ENCODE peak calls at places on chromosomes 6 and 20, in seven cellular contexts. One of them, this sample, is unnamed.

GRCh38 chr6:168536665-168537249 is 95.8 kb downstream of the SMOC2 start:
- DNase-seq in heart left ventricle: no peak
- DNase-seq in cardiac muscle cell: no peak
- DNase-seq in hepatocyte: no peak
- DNase-seq in endodermal cell: no peak
- DNase-seq in colonic mucosa: no peak
- DNase-seq in tibial nerve: no peak
- DNase-seq in this sample: no peak

GRCh38 chr6:111957623-111958315 is 84.5 kb upstream of the FYN start:
- DNase-seq in heart left ventricle: no peak
- DNase-seq in cardiac muscle cell: no peak
- DNase-seq in hepatocyte: no peak
- DNase-seq in endodermal cell: peak; percentile 86
- DNase-seq in colonic mucosa: no peak
- DNase-seq in tibial nerve: no peak
- DNase-seq in this sample: no peak

GRCh38 chr6:159085396-159085895 is 40.7 kb upstream of the TAGAP start:
- DNase-seq in heart left ventricle: no peak
- DNase-seq in cardiac muscle cell: no peak
- DNase-seq in hepatocyte: no peak
- DNase-seq in endodermal cell: peak; percentile 20
- DNase-seq in colonic mucosa: no peak
- DNase-seq in tibial nerve: no peak
- DNase-seq in this sample: no peak

GRCh38 chr20:4929686-4930397 is 71.5 kb downstream of the SLC23A2 start:
- DNase-seq in heart left ventricle: no peak
- DNase-seq in cardiac muscle cell: peak; percentile 18
- DNase-seq in hepatocyte: no peak
- DNase-seq in endodermal cell: no peak
- DNase-seq in colonic mucosa: no peak
- DNase-seq in tibial nerve: no peak
- DNase-seq in this sample: no peak

GRCh38 chr20:8721098-8721497 is 347.8 kb upstream of the PLCB4 start:
- DNase-seq in heart left ventricle: peak; percentile 33
- DNase-seq in cardiac muscle cell: peak; percentile 77
- DNase-seq in hepatocyte: peak; percentile 73
- DNase-seq in endodermal cell: peak; percentile 74
- DNase-seq in colonic mucosa: peak; percentile 21
- DNase-seq in tibial nerve: peak; percentile 76
- DNase-seq in this sample: no peak

GRCh38 chr6:138086573-138087196 is 20.5 kb downstream of the PERP start:
- DNase-seq in heart left ventricle: no peak
- DNase-seq in cardiac muscle cell: no peak
- DNase-seq in hepatocyte: peak; percentile 66
- DNase-seq in endodermal cell: peak; percentile 92
- DNase-seq in colonic mucosa: no peak
- DNase-seq in tibial nerve: no peak
- DNase-seq in this sample: no peak

GRCh38 chr20:57361517-57361916 is 10.5 kb downstream of the RAE1 start:
- DNase-seq in heart left ventricle: no peak
- DNase-seq in cardiac muscle cell: peak; percentile 66
- DNase-seq in hepatocyte: no peak
- DNase-seq in endodermal cell: peak; percentile 26
- DNase-seq in colonic mucosa: no peak
- DNase-seq in tibial nerve: no peak
- DNase-seq in this sample: no peak

GRCh38 chr20:24937579-24937978 is 11.5 kb upstream of the CST7 start:
- DNase-seq in heart left ventricle: no peak
- DNase-seq in cardiac muscle cell: no peak
- DNase-seq in hepatocyte: no peak
- DNase-seq in endodermal cell: peak; percentile 9
- DNase-seq in colonic mucosa: peak; percentile 6
- DNase-seq in tibial nerve: no peak
- DNase-seq in this sample: no peak

GRCh38 chr20:46209930-46210671 is 92.0 kb downstream of the CD40 start:
- DNase-seq in heart left ventricle: no peak
- DNase-seq in cardiac muscle cell: peak; percentile 24
- DNase-seq in hepatocyte: no peak
- DNase-seq in endodermal cell: no peak
- DNase-seq in colonic mucosa: no peak
- DNase-seq in tibial nerve: no peak
- DNase-seq in this sample: no peak

GRCh38 chr6:2264932-2265331 is 19.5 kb upstream of the GMDS start:
- DNase-seq in heart left ventricle: no peak
- DNase-seq in cardiac muscle cell: peak; percentile 40
- DNase-seq in hepatocyte: no peak
- DNase-seq in endodermal cell: no peak
- DNase-seq in colonic mucosa: no peak
- DNase-seq in tibial nerve: no peak
- DNase-seq in this sample: no peak

GRCh38 chr6:129186988-129187387 is 304.1 kb downstream of the LAMA2 start:
- DNase-seq in heart left ventricle: no peak
- DNase-seq in cardiac muscle cell: peak; percentile 71
- DNase-seq in hepatocyte: no peak
- DNase-seq in endodermal cell: no peak
- DNase-seq in colonic mucosa: no peak
- DNase-seq in tibial nerve: no peak
- DNase-seq in this sample: no peak

GRCh38 chr6:17962436-17963031 is 24.9 kb downstream of the KIF13A start:
- DNase-seq in heart left ventricle: peak; percentile 81
- DNase-seq in cardiac muscle cell: peak; percentile 97
- DNase-seq in hepatocyte: peak; percentile 74
- DNase-seq in endodermal cell: no peak
- DNase-seq in colonic mucosa: peak; percentile 35
- DNase-seq in tibial nerve: peak; percentile 14
- DNase-seq in this sample: no peak

GRCh38 chr6:104682722-104683643 is 176.7 kb downstream of the HACE1 start:
- DNase-seq in heart left ventricle: peak; percentile 41
- DNase-seq in cardiac muscle cell: peak; percentile 67
- DNase-seq in hepatocyte: peak; percentile 61
- DNase-seq in endodermal cell: peak; percentile 89
- DNase-seq in colonic mucosa: peak; percentile 45
- DNase-seq in tibial nerve: peak; percentile 13
- DNase-seq in this sample: peak; percentile 5

GRCh38 chr20:35002426-35003210 is 47.0 kb downstream of the MYH7B start:
- DNase-seq in heart left ventricle: no peak
- DNase-seq in cardiac muscle cell: no peak
- DNase-seq in hepatocyte: no peak
- DNase-seq in endodermal cell: no peak
- DNase-seq in colonic mucosa: no peak
- DNase-seq in tibial nerve: no peak
- DNase-seq in this sample: no peak

GRCh38 chr6:121595646-121596045 is 160.2 kb downstream of the GJA1 start:
- DNase-seq in heart left ventricle: no peak
- DNase-seq in cardiac muscle cell: no peak
- DNase-seq in hepatocyte: no peak
- DNase-seq in endodermal cell: no peak
- DNase-seq in colonic mucosa: no peak
- DNase-seq in tibial nerve: no peak
- DNase-seq in this sample: no peak

GRCh38 chr6:121597654-121598053 is 162.2 kb downstream of the GJA1 start:
- DNase-seq in heart left ventricle: no peak
- DNase-seq in cardiac muscle cell: no peak
- DNase-seq in hepatocyte: no peak
- DNase-seq in endodermal cell: no peak
- DNase-seq in colonic mucosa: no peak
- DNase-seq in tibial nerve: no peak
- DNase-seq in this sample: no peak

GRCh38 chr6:121603486-121603885 is 168.0 kb downstream of the GJA1 start:
- DNase-seq in heart left ventricle: no peak
- DNase-seq in cardiac muscle cell: no peak
- DNase-seq in hepatocyte: no peak
- DNase-seq in endodermal cell: no peak
- DNase-seq in colonic mucosa: no peak
- DNase-seq in tibial nerve: no peak
- DNase-seq in this sample: no peak

GRCh38 chr6:121596441-121596840 is 161.0 kb downstream of the GJA1 start:
- DNase-seq in heart left ventricle: no peak
- DNase-seq in cardiac muscle cell: peak; percentile 55
- DNase-seq in hepatocyte: no peak
- DNase-seq in endodermal cell: no peak
- DNase-seq in colonic mucosa: no peak
- DNase-seq in tibial nerve: no peak
- DNase-seq in this sample: no peak

DNA sequence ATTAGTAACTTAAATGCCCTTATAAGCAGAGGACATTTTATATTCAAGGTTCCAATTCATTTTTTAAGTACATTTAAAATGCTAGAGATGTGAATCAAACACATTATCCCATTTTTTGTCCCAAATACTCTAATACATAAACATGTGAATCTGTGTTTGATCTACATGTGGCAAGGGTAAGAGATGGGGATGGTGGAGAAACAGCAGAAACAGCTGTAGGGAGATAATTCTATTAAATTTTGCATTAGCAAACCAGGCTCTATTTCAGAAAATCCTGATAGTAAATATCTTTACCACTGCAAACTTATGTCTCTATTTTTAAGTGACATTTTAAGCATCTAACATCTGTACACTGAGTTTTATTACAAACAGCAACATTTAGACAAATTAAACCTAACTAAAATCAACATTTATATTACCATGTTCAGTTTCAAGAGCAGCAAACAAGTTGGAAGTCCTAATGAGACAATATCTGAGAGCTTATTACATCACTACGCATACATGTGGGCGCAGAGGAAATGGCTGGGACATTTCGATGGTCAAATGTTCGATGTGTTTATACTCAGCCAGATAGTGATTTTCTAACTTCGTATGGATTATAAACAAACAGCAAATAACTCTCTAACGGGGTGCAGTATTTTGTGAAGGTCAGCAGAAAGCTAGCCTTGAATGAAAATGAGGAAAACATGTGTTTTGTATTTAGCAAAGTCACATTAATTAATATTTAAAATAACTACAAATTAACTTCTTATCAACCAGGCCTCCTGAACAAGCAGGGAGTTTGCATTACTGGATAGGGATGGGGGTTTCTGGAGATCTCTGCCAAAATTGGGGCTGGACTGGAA is 165.2 kb downstream of the GJA1 start:
- DNase-seq in heart left ventricle: no peak
- DNase-seq in cardiac muscle cell: no peak
- DNase-seq in hepatocyte: no peak
- DNase-seq in endodermal cell: no peak
- DNase-seq in colonic mucosa: no peak
- DNase-seq in tibial nerve: no peak
- DNase-seq in this sample: no peak
- H3K27ac ChIP-seq in heart left ventricle: no peak overlapping the region
- H3K27ac ChIP-seq in cardiac muscle cell: no peak overlapping the region
- H3K27ac ChIP-seq in hepatocyte: peak overlapping the region; percentile 29
- H3K27ac ChIP-seq in endodermal cell: no peak overlapping the region
- H3K27ac ChIP-seq in colonic mucosa: no peak overlapping the region
- H3K27ac ChIP-seq in tibial nerve: no peak overlapping the region
- H3K27ac ChIP-seq in this sample: no peak overlapping the region

GRCh38 chr20:60100780-60101179 is 142.6 kb downstream of the CDH26 start:
- DNase-seq in heart left ventricle: no peak
- DNase-seq in cardiac muscle cell: no peak
- DNase-seq in hepatocyte: no peak
- DNase-seq in endodermal cell: no peak
- DNase-seq in colonic mucosa: no peak
- DNase-seq in tibial nerve: no peak
- DNase-seq in this sample: no peak

GRCh38 chr20:60104980-60105379 is 146.8 kb downstream of the CDH26 start:
- DNase-seq in heart left ventricle: no peak
- DNase-seq in cardiac muscle cell: no peak
- DNase-seq in hepatocyte: no peak
- DNase-seq in endodermal cell: peak; percentile 83
- DNase-seq in colonic mucosa: no peak
- DNase-seq in tibial nerve: no peak
- DNase-seq in this sample: no peak

GRCh38 chr20:60101894-60102281 is 143.7 kb downstream of the CDH26 start:
- DNase-seq in heart left ventricle: no peak
- DNase-seq in cardiac muscle cell: no peak
- DNase-seq in hepatocyte: no peak
- DNase-seq in endodermal cell: no peak
- DNase-seq in colonic mucosa: no peak
- DNase-seq in tibial nerve: no peak
- DNase-seq in this sample: no peak

GRCh38 chr20:60102665-60103210 is 144.5 kb downstream of the CDH26 start:
- DNase-seq in heart left ventricle: no peak
- DNase-seq in cardiac muscle cell: no peak
- DNase-seq in hepatocyte: no peak
- DNase-seq in endodermal cell: no peak
- DNase-seq in colonic mucosa: peak; percentile 32
- DNase-seq in tibial nerve: no peak
- DNase-seq in this sample: no peak

DNA sequence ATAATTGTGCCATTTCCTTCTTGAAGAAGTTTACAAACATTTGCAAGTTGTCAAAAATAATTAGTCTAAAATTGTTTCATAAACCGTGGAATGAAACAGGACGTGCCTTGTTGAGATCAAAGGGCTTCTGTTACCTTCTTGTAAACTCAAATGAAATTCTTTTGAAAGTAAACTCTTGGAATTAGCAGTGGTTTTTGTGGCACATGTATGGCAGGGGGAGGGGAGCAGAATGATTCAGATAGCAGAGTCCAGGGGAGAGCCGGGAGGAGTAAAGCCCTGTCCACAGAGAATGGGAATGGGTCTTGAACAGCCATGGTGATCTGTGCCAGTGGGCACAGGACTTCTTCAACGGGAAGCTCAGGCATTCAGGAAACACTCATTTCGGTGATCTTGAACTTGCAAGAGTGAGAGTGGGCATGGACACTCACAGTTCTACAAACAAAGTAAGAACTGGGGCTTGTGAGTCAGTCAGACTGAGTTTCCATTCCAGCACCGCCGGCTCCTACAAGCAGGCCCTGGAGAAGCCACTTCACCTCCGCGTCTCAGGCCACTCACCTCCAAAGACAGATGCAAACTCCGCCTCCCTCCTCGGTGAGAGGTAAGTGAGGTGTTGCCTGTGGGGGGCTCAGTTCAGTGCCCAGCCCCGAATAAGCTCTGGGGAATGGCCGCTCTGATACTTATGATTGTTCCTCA is 143.1 kb downstream of the CDH26 start:
- DNase-seq in heart left ventricle: no peak
- DNase-seq in cardiac muscle cell: no peak
- DNase-seq in hepatocyte: no peak
- DNase-seq in endodermal cell: no peak
- DNase-seq in colonic mucosa: no peak
- DNase-seq in tibial nerve: no peak
- DNase-seq in this sample: no peak
- H3K27ac ChIP-seq in heart left ventricle: no peak overlapping the region
- H3K27ac ChIP-seq in cardiac muscle cell: no peak overlapping the region
- H3K27ac ChIP-seq in hepatocyte: no peak overlapping the region
- H3K27ac ChIP-seq in endodermal cell: no peak overlapping the region
- H3K27ac ChIP-seq in colonic mucosa: no peak overlapping the region
- H3K27ac ChIP-seq in tibial nerve: no peak overlapping the region
- H3K27ac ChIP-seq in this sample: no peak overlapping the region

GRCh38 chr20:32067234-32067821 is 15.3 kb downstream of the HCK start:
- DNase-seq in heart left ventricle: no peak
- DNase-seq in cardiac muscle cell: peak; percentile 49
- DNase-seq in hepatocyte: no peak
- DNase-seq in endodermal cell: no peak
- DNase-seq in colonic mucosa: no peak
- DNase-seq in tibial nerve: no peak
- DNase-seq in this sample: no peak
- H3K27ac ChIP-seq in heart left ventricle: no peak overlapping the region
- H3K27ac ChIP-seq in cardiac muscle cell: no peak overlapping the region
- H3K27ac ChIP-seq in hepatocyte: no peak overlapping the region
- H3K27ac ChIP-seq in endodermal cell: no peak overlapping the region
- H3K27ac ChIP-seq in colonic mucosa: no peak overlapping the region
- H3K27ac ChIP-seq in tibial nerve: no peak overlapping the region
- H3K27ac ChIP-seq in this sample: no peak overlapping the region

GRCh38 chr6:68038815-68039408 is 596.2 kb upstream of the ADGRB3 start:
- DNase-seq in heart left ventricle: no peak
- DNase-seq in cardiac muscle cell: no peak
- DNase-seq in hepatocyte: no peak
- DNase-seq in endodermal cell: peak; percentile 78
- DNase-seq in colonic mucosa: no peak
- DNase-seq in tibial nerve: no peak
- DNase-seq in this sample: no peak
- H3K27ac ChIP-seq in heart left ventricle: no peak overlapping the region
- H3K27ac ChIP-seq in cardiac muscle cell: no peak overlapping the region
- H3K27ac ChIP-seq in hepatocyte: no peak overlapping the region
- H3K27ac ChIP-seq in endodermal cell: no peak overlapping the region
- H3K27ac ChIP-seq in colonic mucosa: no peak overlapping the region
- H3K27ac ChIP-seq in tibial nerve: no peak overlapping the region
- H3K27ac ChIP-seq in this sample: no peak overlapping the region

This sample was measured in substantia nigra.